ENCODE peak calls at places on chromosomes 11 and 22, in eight cellular contexts. One of them, this sample, is unnamed.
A peak's percentile ranks its signal among the peaks of the same experiment; 100 is the strongest.

GRCh38 chr22:23791737-23792645 is 5.2 kb downstream of the SMARCB1 start:
- DNase-seq in Panc1: no peak
- DNase-seq in CD8-positive, alpha-beta memory T cell: no peak
- DNase-seq in neuronal stem cell: no peak
- DNase-seq in A549: no peak
- DNase-seq in aorta: no peak
- DNase-seq in psoas muscle: no peak
- DNase-seq in body of pancreas: no peak
- DNase-seq in this sample: no peak

GRCh38 chr11:92954003-92954402 is 15.4 kb upstream of the MTNR1B start:
- DNase-seq in CD8-positive, alpha-beta memory T cell: no peak
- DNase-seq in neuronal stem cell: no peak
- DNase-seq in psoas muscle: no peak
- DNase-seq in body of pancreas: no peak
- DNase-seq in A549: no peak
- DNase-seq in Panc1: no peak
- DNase-seq in aorta: no peak
- DNase-seq in this sample: no peak

GRCh38 chr11:86869966-86870570 is 69.7 kb downstream of the PRSS23 start:
- DNase-seq in neuronal stem cell: peak; percentile 51
- DNase-seq in Panc1: peak; percentile 33
- DNase-seq in body of pancreas: peak; percentile 70
- DNase-seq in aorta: peak; percentile 80
- DNase-seq in CD8-positive, alpha-beta memory T cell: peak; percentile 6
- DNase-seq in A549: peak; percentile 54
- DNase-seq in psoas muscle: peak; percentile 56
- DNase-seq in this sample: peak; percentile 50

GRCh38 chr22:27561301-27561820 is 240.2 kb downstream of the MN1 start:
- DNase-seq in aorta: no peak
- DNase-seq in CD8-positive, alpha-beta memory T cell: no peak
- DNase-seq in neuronal stem cell: no peak
- DNase-seq in psoas muscle: no peak
- DNase-seq in body of pancreas: no peak
- DNase-seq in Panc1: no peak
- DNase-seq in A549: no peak
- DNase-seq in this sample: no peak

GRCh38 chr22:24977370-24978230 is 25.1 kb downstream of the KIAA1671 start:
- DNase-seq in psoas muscle: peak; percentile 43
- DNase-seq in aorta: peak; percentile 81
- DNase-seq in neuronal stem cell: no peak
- DNase-seq in CD8-positive, alpha-beta memory T cell: no peak
- DNase-seq in A549: no peak
- DNase-seq in Panc1: no peak
- DNase-seq in body of pancreas: peak; percentile 45
- DNase-seq in this sample: no peak

GRCh38 chr11:124890701-124891389 is 6.8 kb downstream of the ROBO4 start:
- DNase-seq in body of pancreas: no peak
- DNase-seq in aorta: no peak
- DNase-seq in A549: no peak
- DNase-seq in Panc1: no peak
- DNase-seq in psoas muscle: no peak
- DNase-seq in CD8-positive, alpha-beta memory T cell: no peak
- DNase-seq in neuronal stem cell: no peak
- DNase-seq in this sample: no peak

GRCh38 chr22:24146190-24146616 is 35.1 kb upstream of the SUSD2 start:
- DNase-seq in Panc1: no peak
- DNase-seq in psoas muscle: peak; percentile 54
- DNase-seq in CD8-positive, alpha-beta memory T cell: no peak
- DNase-seq in neuronal stem cell: no peak
- DNase-seq in aorta: no peak
- DNase-seq in body of pancreas: peak; percentile 86
- DNase-seq in A549: peak; percentile 53
- DNase-seq in this sample: peak; percentile 58

GRCh38 chr22:39518996-39519680 is 1.2 kb upstream of the ATF4 start:
- DNase-seq in A549: no peak
- DNase-seq in neuronal stem cell: no peak
- DNase-seq in CD8-positive, alpha-beta memory T cell: no peak
- DNase-seq in psoas muscle: no peak
- DNase-seq in Panc1: no peak
- DNase-seq in body of pancreas: no peak
- DNase-seq in aorta: peak; percentile 80
- DNase-seq in this sample: no peak

GRCh38 chr22:27750866-27751265 is 50.7 kb downstream of the MN1 start:
- DNase-seq in aorta: peak; percentile 56
- DNase-seq in neuronal stem cell: no peak
- DNase-seq in A549: no peak
- DNase-seq in body of pancreas: no peak
- DNase-seq in CD8-positive, alpha-beta memory T cell: no peak
- DNase-seq in psoas muscle: no peak
- DNase-seq in Panc1: no peak
- DNase-seq in this sample: no peak

GRCh38 chr22:25134028-25134427 is 65.6 kb upstream of the CRYBB3 start:
- DNase-seq in A549: no peak
- DNase-seq in body of pancreas: peak; percentile 61
- DNase-seq in Panc1: no peak
- DNase-seq in psoas muscle: no peak
- DNase-seq in aorta: no peak
- DNase-seq in neuronal stem cell: no peak
- DNase-seq in CD8-positive, alpha-beta memory T cell: no peak
- DNase-seq in this sample: peak; percentile 83

GRCh38 chr11:8352852-8353505 is 89.3 kb upstream of the LMO1 start:
- DNase-seq in psoas muscle: no peak
- DNase-seq in body of pancreas: no peak
- DNase-seq in neuronal stem cell: no peak
- DNase-seq in A549: peak; percentile 13
- DNase-seq in aorta: peak; percentile 59
- DNase-seq in CD8-positive, alpha-beta memory T cell: no peak
- DNase-seq in Panc1: no peak
- DNase-seq in this sample: no peak

GRCh38 chr11:22558638-22559037 is 67.0 kb downstream of the FANCF start:
- DNase-seq in Panc1: no peak
- DNase-seq in psoas muscle: no peak
- DNase-seq in body of pancreas: peak; percentile 29
- DNase-seq in A549: no peak
- DNase-seq in CD8-positive, alpha-beta memory T cell: no peak
- DNase-seq in aorta: no peak
- DNase-seq in neuronal stem cell: no peak
- DNase-seq in this sample: no peak

GRCh38 chr11:76114238-76114637 is 92.1 kb downstream of the WNT11 start:
- DNase-seq in psoas muscle: no peak
- DNase-seq in aorta: no peak
- DNase-seq in body of pancreas: no peak
- DNase-seq in CD8-positive, alpha-beta memory T cell: no peak
- DNase-seq in neuronal stem cell: no peak
- DNase-seq in A549: no peak
- DNase-seq in Panc1: no peak
- DNase-seq in this sample: no peak

GRCh38 chr11:13283636-13284035 is 6.0 kb downstream of the BMAL1 start:
- DNase-seq in aorta: no peak
- DNase-seq in neuronal stem cell: no peak
- DNase-seq in Panc1: no peak
- DNase-seq in A549: no peak
- DNase-seq in CD8-positive, alpha-beta memory T cell: no peak
- DNase-seq in body of pancreas: no peak
- DNase-seq in psoas muscle: no peak
- DNase-seq in this sample: no peak

DNA sequence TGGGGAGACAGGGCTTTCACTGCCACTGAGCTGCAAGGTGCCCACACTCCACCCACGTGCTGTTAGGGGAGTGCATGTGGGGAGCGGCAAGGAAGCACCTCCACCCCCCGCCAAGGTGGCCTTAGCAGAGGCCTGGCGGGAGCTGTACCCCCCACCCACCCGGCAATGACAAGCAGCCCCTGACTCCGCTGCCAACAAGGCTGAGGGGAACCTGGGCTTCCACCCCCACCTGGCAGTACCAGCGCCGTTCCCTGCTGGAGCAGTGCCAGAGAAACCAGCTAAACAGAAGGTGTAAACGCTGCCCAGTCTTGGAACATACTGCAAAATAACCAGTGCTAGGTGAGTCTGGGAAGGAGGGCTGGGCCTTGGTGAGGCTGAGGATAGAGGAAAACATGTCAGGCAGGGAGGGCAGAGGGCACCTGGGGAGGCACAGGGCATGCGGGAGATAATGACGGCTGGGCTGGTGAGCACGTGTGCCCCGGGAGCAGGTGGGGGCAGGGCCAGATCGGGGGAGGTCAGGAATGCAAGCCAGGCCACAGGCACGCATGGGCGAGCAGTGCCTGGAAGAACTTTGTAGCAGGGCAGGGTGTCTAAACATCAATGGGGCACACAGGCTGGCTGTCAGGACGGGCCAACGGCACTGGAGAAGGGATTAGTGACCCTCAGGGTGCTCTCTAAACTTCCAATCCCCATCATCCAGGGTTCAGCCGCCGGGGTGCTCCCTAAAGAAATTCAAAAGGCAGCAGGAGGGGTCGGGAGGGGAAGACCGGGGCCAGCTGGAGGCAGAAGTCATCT is 6.6 kb downstream of the CERK start:
- DNase-seq in Panc1: no peak
- DNase-seq in aorta: no peak
- DNase-seq in neuronal stem cell: no peak
- DNase-seq in psoas muscle: peak; percentile 58
- DNase-seq in body of pancreas: peak; percentile 89
- DNase-seq in CD8-positive, alpha-beta memory T cell: no peak
- DNase-seq in A549: no peak
- DNase-seq in this sample: peak; percentile 88
- H3K4me1 ChIP-seq in Panc1: peaks cover 12% of the 10 kb centered on the region
- H3K4me1 ChIP-seq in aorta: no peaks in the 10 kb centered on the region
- H3K4me1 ChIP-seq in neuronal stem cell: peaks cover 26% of the 10 kb centered on the region
- H3K4me1 ChIP-seq in psoas muscle: peaks cover 65% of the 10 kb centered on the region
- H3K4me1 ChIP-seq in body of pancreas: peaks cover 90% of the 10 kb centered on the region
- H3K4me1 ChIP-seq in CD8-positive, alpha-beta memory T cell: peaks cover 44% of the 10 kb centered on the region
- H3K4me1 ChIP-seq in A549: peaks cover 4% of the 10 kb centered on the region
- H3K4me1 ChIP-seq in this sample: peaks cover 98% of the 10 kb centered on the region

DNA sequence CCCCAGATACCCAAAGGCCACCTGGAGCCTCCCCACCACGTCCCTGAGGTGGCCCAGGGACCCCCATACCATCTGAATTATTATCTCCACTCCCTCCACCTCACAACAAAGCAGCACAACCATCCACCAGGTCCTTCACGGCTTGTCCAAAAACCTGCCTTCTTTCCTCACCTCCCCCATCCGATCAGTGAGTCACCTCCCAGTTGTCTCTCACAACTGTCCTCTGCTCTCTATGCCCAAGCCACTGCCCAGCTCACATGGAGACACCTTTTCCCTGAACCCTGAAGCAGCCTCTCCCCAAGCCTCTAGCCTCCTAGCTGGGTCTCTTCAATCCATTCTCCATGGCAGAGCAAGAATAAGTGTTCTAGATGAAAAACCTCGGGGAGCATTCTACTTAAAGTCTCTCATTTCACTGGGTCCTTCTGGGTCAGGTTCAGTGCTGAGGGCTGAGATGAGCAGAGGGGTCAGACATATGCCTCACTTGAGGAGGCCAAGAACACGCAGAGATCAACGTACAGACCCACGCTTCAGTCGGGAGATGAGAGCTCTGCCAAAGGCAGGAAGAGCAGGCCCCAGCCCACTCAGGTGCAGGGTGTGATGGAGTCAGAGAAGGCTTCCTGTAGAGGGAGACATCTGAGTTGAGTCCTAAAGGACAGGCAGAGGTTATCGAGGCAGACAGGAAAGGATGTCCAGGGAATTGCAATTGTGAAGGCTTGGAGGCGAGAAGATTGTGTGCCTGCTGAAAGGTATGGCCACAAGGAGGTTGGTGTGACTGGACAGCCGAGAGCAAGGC is 74.7 kb downstream of the PDE2A start:
- DNase-seq in aorta: no peak
- DNase-seq in CD8-positive, alpha-beta memory T cell: no peak
- DNase-seq in psoas muscle: no peak
- DNase-seq in Panc1: no peak
- DNase-seq in A549: peak; percentile 32
- DNase-seq in body of pancreas: no peak
- DNase-seq in neuronal stem cell: no peak
- DNase-seq in this sample: no peak
- H3K4me1 ChIP-seq in aorta: no peaks in the 10 kb centered on the region
- H3K4me1 ChIP-seq in CD8-positive, alpha-beta memory T cell: no peaks in the 10 kb centered on the region
- H3K4me1 ChIP-seq in psoas muscle: no peaks in the 10 kb centered on the region
- H3K4me1 ChIP-seq in Panc1: no peaks in the 10 kb centered on the region
- H3K4me1 ChIP-seq in A549: peaks cover 13% of the 10 kb centered on the region
- H3K4me1 ChIP-seq in body of pancreas: no peaks in the 10 kb centered on the region
- H3K4me1 ChIP-seq in neuronal stem cell: peaks cover 25% of the 10 kb centered on the region
- H3K4me1 ChIP-seq in this sample: peaks cover 10% of the 10 kb centered on the region

DNA sequence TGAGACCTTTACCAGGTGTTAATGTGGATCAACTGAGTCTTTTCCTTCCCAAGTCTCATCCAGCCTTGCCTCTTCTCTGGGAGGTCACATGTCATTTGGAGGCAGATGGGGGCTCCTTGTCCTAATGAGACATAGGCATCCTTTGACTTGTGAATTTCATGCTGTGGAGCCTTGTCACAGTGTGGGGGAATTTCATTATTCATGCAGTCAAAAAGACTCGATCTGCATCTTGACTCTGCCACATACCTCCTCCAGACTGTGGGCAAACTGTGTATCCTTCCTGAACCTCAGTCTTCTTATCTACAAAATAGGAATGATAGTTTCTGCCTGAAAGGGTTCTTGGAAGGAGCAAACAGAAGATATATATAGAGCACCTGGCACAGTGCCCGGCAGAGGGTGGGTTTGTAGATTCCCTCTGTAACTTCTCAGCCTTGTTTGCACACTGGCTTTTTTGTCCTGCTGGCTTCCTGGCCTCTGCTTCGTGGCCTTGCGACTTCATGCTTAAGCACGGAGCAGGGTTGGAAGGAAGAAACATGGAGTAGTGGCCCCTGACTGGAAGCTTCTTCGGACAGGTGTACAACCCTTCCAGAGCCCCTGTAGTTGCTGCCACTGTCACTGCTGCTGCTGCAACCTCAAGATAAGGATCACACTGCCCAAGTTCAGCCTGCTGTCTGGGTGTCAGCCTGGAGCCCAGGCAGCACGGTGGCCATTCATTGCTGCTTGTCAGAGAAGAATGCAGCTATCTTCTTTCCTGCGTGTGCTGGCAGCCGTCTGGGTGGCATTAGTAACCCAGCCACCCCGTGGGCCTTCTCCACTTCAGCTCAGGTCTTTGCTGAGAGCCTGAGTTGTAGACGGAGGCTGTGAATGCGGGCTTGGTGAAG is 106.4 kb downstream of the MICAL2 start:
- DNase-seq in neuronal stem cell: no peak
- DNase-seq in body of pancreas: peak; percentile 64
- DNase-seq in psoas muscle: no peak
- DNase-seq in A549: no peak
- DNase-seq in aorta: no peak
- DNase-seq in CD8-positive, alpha-beta memory T cell: no peak
- DNase-seq in Panc1: no peak
- DNase-seq in this sample: peak; percentile 56
- H3K4me1 ChIP-seq in neuronal stem cell: peaks cover 9% of the 10 kb centered on the region
- H3K4me1 ChIP-seq in body of pancreas: peaks cover 59% of the 10 kb centered on the region
- H3K4me1 ChIP-seq in psoas muscle: peaks cover 25% of the 10 kb centered on the region
- H3K4me1 ChIP-seq in A549: peaks cover 35% of the 10 kb centered on the region
- H3K4me1 ChIP-seq in aorta: peaks cover 7% of the 10 kb centered on the region
- H3K4me1 ChIP-seq in CD8-positive, alpha-beta memory T cell: peaks cover 24% of the 10 kb centered on the region
- H3K4me1 ChIP-seq in Panc1: no peaks in the 10 kb centered on the region
- H3K4me1 ChIP-seq in this sample: peaks cover 71% of the 10 kb centered on the region

DNA sequence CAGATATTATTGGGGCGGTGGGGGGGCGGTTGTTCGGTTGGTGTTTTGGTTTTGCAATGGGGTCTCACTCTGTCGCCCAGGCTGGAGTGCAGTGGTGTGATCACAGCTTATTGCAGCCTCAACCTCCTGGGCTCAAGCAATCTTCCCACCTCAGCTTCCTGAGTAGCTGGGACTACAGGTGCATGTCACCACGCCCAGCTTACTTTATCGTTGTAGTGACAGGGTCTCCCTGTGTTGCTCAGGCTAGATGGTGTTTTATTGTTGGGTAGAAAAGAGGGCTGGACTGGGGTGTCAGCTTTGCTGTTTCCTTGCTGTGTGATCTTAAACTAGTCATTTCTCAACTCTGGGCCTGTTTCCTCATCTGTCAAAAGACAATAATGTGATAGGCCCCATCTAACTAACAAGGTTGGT is 17.5 kb upstream of the MYH9 start:
- DNase-seq in aorta: no peak
- DNase-seq in A549: no peak
- DNase-seq in body of pancreas: no peak
- DNase-seq in neuronal stem cell: no peak
- DNase-seq in psoas muscle: no peak
- DNase-seq in CD8-positive, alpha-beta memory T cell: peak; percentile 16
- DNase-seq in Panc1: no peak
- DNase-seq in this sample: no peak
- H3K4me1 ChIP-seq in aorta: no peaks in the 10 kb centered on the region
- H3K4me1 ChIP-seq in A549: peaks cover 7% of the 10 kb centered on the region
- H3K4me1 ChIP-seq in body of pancreas: peaks cover 9% of the 10 kb centered on the region
- H3K4me1 ChIP-seq in neuronal stem cell: no peaks in the 10 kb centered on the region
- H3K4me1 ChIP-seq in psoas muscle: peaks cover 8% of the 10 kb centered on the region
- H3K4me1 ChIP-seq in CD8-positive, alpha-beta memory T cell: peaks cover 49% of the 10 kb centered on the region
- H3K4me1 ChIP-seq in Panc1: peaks cover 7% of the 10 kb centered on the region
- H3K4me1 ChIP-seq in this sample: peaks cover 24% of the 10 kb centered on the region